ENCODE peak calls at places on chromosomes 12 and 14, in five cellular contexts. S, T, A, V and M are unnamed samples.

GRCh38 chr12:94198872-94199271 is 50.5 kb downstream of the PLXNC1 start:
- DNase-seq in A (no peak), V (no peak), S (no peak), T (no peak), M (no peak)

GRCh38 chr14:74557691-74558090 is 54.3 kb downstream of the LTBP2 start:
- DNase-seq in T (no peak), A (no peak), S (no peak), V (no peak), M (no peak)

GRCh38 chr12:22312336-22312735 is 22.2 kb downstream of the ST8SIA1 start:
- DNase-seq in T (peak; percentile 83), V (peak; percentile 25), S (peak; percentile 85), A (peak; percentile 97), M (no peak)

GRCh38 chr12:52319097-52319496 is 2.1 kb downstream of the KRT83 start:
- DNase-seq in S (peak; percentile 42), V (no peak), A (no peak), T (no peak), M (no peak)

GRCh38 chr14:75803768-75804167 is 142.7 kb downstream of the TTLL5 start:
- DNase-seq in V (no peak), S (no peak), A (no peak), T (no peak), M (no peak)

GRCh38 chr12:92602476-92602875 is 100.3 kb upstream of the PLEKHG7 start:
- DNase-seq in S (peak; percentile 90), T (peak; percentile 91), A (peak; percentile 98), V (no peak), M (no peak)

GRCh38 chr12:12266873-12267634 is at the start of gene LRP6:
- DNase-seq in T (peak; percentile 97), S (peak; percentile 81), A (peak; percentile 94), V (peak; percentile 88), M (no peak)

GRCh38 chr12:113057565-113058485 is 1.3 kb downstream of the DTX1 start:
- DNase-seq in S (no peak), T (no peak), V (no peak), A (no peak), M (no peak)

GRCh38 chr12:96131230-96131788 is 62.9 kb upstream of the ELK3 start:
- DNase-seq in S (no peak), V (no peak), A (no peak), T (no peak), M (no peak)

GRCh38 chr14:57889245-57889644 is 23.4 kb upstream of the SLC35F4 start:
- DNase-seq in V (no peak), A (peak; percentile 50), T (peak; percentile 63), S (peak; percentile 94), M (no peak)

GRCh38 chr12:91023326-91024004 is 18.7 kb upstream of the EPYC start:
- DNase-seq in A (peak; percentile 62), S (peak; percentile 81), V (no peak), T (peak; percentile 82), M (no peak)

GRCh38 chr14:53893374-53893773 is 63.3 kb downstream of the BMP4 start:
- DNase-seq in A (no peak), T (no peak), S (no peak), V (no peak), M (no peak)

GRCh38 chr14:104642540-104642868 is 37.9 kb upstream of the TMEM179 start:
- DNase-seq in T (no peak), S (no peak), V (no peak), A (no peak), M (no peak)

GRCh38 chr12:97465012-97465345 is 2.4 kb downstream of the RMST start:
- DNase-seq in V (no peak), A (no peak), T (no peak), S (no peak), M (no peak)

GRCh38 chr12:59744564-59744963 is 148.7 kb downstream of the SLC16A7 start:
- DNase-seq in A (no peak), V (no peak), S (no peak), T (no peak), M (no peak)

GRCh38 chr14:22976620-22977433 is 5.5 kb downstream of the AJUBA start:
- DNase-seq in S (peak; percentile 82), T (peak; percentile 25), A (peak; percentile 27), V (peak; percentile 76), M (no peak)

GRCh38 chr12:132392389-132393244 is 63.2 kb upstream of the GALNT9 start:
- DNase-seq in S (no peak), A (no peak), V (no peak), T (no peak), M (no peak)

GRCh38 chr14:23106747-23107045 is 1.9 kb upstream of the CIROP start:
- DNase-seq in T (no peak), V (no peak), A (no peak), S (no peak), M (no peak)

GRCh38 chr14:94113490-94113889 is 3.0 kb downstream of the IFI27 start:
- DNase-seq in V (peak; percentile 68), S (no peak), A (peak; percentile 16), T (no peak), M (no peak)

GRCh38 chr12:93113317-93114006 is 184.4 kb upstream of the EEA1 start:
- DNase-seq in T (peak; percentile 57), A (peak; percentile 23), V (no peak), S (no peak), M (no peak)

GRCh38 chr14:67999290-67999689 is 179.7 kb downstream of the RAD51B start:
- DNase-seq in A (peak; percentile 17), T (peak; percentile 40), V (no peak), S (peak; percentile 19), M (no peak)

GRCh38 chr14:60301685-60302084 is 52.7 kb downstream of the PPM1A start:
- DNase-seq in S (no peak), V (no peak), A (no peak), T (no peak), M (no peak)

GRCh38 chr12:49838973-49839633 is 3.8 kb downstream of the BCDIN3D start:
- DNase-seq in A (peak; percentile 40), S (peak; percentile 60), T (peak; percentile 66), V (no peak), M (no peak)

GRCh38 chr12:68572650-68573049 is 38.0 kb upstream of the RAP1B start:
- DNase-seq in A (no peak), V (no peak), T (peak; percentile 31), S (no peak), M (no peak)

GRCh38 chr12:2163172-2163927 is 110.6 kb downstream of the CACNA1C start:
- DNase-seq in A (no peak), T (peak; percentile 96), V (peak; percentile 95), S (no peak), M (no peak)

GRCh38 chr14:22883191-22883976 is at the start of gene REM2:
- DNase-seq in S (no peak), A (no peak), T (no peak), V (no peak), M (no peak)

GRCh38 chr12:80679346-80680131 is 27.9 kb upstream of the MYF6 start:
- DNase-seq in T (no peak), S (no peak), V (no peak), A (no peak), M (no peak)

GRCh38 chr14:26394114-26394855 is 203.5 kb downstream of the NOVA1 start:
- DNase-seq in V (no peak), A (no peak), T (peak; percentile 47), S (peak; percentile 59), M (no peak)

GRCh38 chr14:76942288-76942778 is 86.2 kb downstream of the IRF2BPL start:
- DNase-seq in V (no peak), T (no peak), A (no peak), S (no peak), M (no peak)

GRCh38 chr12:31362115-31362758 is 36.3 kb upstream of the SINHCAF start:
- DNase-seq in A (peak; percentile 25), S (no peak), T (no peak), V (peak; percentile 66), M (no peak)
- H3K9ac ChIP-seq in A (no peak overlapping the region), S (no peak overlapping the region), T (no peak overlapping the region), V (peak overlapping the region; percentile 65), M (no peak overlapping the region)

DNA sequence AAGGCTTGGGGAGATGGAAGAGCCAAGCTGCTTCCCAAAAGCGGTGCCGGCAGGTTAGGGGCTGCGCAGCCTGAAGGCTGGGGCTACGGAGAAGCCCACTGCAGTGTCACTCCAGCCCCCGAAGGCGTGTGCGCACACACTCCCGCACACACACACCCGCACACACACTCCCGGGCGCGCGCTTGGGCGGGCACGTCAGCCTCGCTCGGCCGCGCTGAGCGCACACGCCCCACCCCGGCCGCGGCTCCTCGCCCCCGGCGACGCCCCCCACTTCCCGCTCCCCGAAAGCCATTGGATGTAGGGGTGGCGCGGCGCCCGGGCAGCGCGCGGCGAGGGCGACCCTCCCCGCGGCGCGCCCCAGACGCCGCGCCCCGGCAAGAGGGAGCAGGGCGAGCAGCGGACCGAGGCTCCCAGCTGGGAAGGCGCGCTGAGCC is at the start of gene KCNK10:
- DNase-seq in S (no peak), A (peak; percentile 9), V (no peak), T (no peak), M (no peak)
- H3K9ac ChIP-seq in S (no peak within 1 kb of the TSS), A (no peak within 1 kb of the TSS), V (no peak within 1 kb of the TSS), T (no peak within 1 kb of the TSS), M (no peak within 1 kb of the TSS)

DNA sequence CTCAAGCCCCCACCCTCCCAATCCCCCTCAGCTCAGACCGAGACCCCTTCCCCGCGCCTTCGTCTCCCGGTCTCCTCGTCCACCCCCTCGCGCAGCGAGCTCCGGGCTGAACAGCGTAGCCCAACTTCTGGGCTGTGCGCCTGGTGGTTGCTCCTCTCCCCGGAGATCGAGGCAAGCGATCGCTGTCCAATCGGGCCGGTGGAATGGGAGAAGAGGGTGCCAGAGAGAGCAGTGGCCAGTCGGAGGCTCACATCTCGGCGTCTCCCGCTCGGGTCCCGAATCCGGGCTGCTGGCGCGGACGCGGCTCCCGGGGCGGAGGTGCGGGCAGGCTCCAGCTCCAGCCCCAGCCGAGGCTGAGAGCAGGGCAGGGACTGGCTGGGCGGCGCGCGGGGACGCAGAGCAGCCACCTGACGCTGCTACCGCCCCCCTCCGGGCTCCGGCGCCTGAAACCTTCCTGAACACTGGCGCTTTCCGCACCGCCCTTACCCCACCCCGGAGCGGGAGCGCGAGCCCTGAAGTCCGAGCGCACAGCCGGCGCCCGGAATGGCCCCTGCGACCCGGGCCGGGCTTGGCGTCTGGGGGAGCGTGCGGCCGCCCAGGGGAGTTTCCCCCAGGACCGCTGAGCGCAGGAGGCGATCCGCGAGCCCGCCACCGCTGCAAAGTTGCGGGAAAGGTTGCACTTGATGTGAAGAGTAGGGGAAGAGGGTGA is 508 bp upstream of the KCNH5 start:
- DNase-seq in A (peak; percentile 42), V (no peak), S (no peak), T (peak; percentile 36), M (no peak)
- H3K9ac ChIP-seq in A (no peak overlapping the region), V (no peak overlapping the region), S (no peak overlapping the region), T (no peak overlapping the region), M (no peak overlapping the region)

DNA sequence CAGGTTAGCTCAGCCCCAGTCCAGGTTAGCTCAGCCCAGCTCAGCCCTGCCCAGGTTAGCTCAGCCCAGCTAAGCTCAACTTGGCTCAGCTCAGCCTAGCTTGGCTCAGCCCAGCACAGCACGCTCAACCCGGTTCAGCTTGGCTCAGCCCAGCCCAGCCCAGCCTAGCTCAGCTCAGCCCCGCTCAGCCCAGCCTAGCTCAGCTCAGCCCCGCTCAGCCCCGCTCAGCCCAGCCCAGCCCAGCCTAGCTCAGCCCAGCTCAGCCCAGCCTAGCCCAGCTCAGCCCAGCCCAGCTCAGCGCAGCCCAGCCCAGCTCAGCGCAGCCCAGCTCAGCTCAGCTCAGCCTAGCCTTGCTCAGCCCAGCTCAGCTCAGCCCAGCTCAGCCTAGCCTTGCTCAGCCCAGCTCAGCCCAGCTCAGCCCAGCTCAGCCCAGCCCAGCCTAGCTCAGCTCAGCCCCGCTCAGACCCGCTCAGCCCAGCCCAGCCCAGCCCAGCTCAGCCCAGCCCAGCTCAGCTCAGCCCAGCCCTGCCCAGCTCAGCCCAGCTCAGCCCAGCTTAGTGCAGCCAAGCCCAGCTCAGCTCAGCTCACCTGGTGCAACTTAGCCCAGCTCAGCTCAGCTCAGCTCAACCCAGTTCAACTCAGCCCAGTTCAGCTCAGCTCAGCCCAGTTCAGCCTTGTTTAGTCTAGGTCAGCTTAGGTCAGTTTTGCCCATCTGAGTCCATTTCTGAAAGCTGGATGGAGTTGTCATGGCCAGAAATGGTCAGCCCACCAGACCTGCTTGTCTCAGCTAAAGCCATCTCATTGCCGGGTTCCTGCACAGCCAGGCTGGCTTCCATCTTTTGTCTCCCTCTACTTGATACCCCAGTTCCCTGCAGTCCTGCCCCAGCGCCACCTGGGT is 333.6 kb downstream of the TMEM121 start:
- DNase-seq in T (no peak), S (no peak), A (no peak), V (no peak), M (no peak)
- H3K9ac ChIP-seq in T (no peak overlapping the region), S (no peak overlapping the region), A (no peak overlapping the region), V (no peak overlapping the region), M (no peak overlapping the region)